ENCODE peak calls at places on chromosomes 11 and 22, in six cellular contexts. One of them, this sample, is unnamed.

GRCh38 chr11:119483341-119483880 is 60.4 kb upstream of the THY1 start:
- DNase-seq in tibial nerve: no peak
- DNase-seq in ovary: no peak
- DNase-seq in T-cell: no peak
- DNase-seq in Kasumi-1: no peak
- DNase-seq in stimulated activated CD8-positive, alpha-beta memory T cell treated with anti-CD3 and anti-CD28 coated beads, Interleukin-7, amount 100 ng/mL, for 24 hours: no peak
- DNase-seq in this sample: no peak

GRCh38 chr22:20026996-20027601 is 6.2 kb downstream of the TANGO2 start:
- DNase-seq in tibial nerve: no peak
- DNase-seq in T-cell: no peak
- DNase-seq in Kasumi-1: no peak
- DNase-seq in ovary: no peak
- DNase-seq in stimulated activated CD8-positive, alpha-beta memory T cell treated with anti-CD3 and anti-CD28 coated beads, Interleukin-7, amount 100 ng/mL, for 24 hours: no peak
- DNase-seq in this sample: no peak

GRCh38 chr11:111631666-111632039 is 29.4 kb downstream of the SIK2 start:
- DNase-seq in stimulated activated CD8-positive, alpha-beta memory T cell treated with anti-CD3 and anti-CD28 coated beads, Interleukin-7, amount 100 ng/mL, for 24 hours: no peak
- DNase-seq in Kasumi-1: no peak
- DNase-seq in ovary: no peak
- DNase-seq in tibial nerve: no peak
- DNase-seq in T-cell: no peak
- DNase-seq in this sample: no peak

GRCh38 chr11:69696749-69697488 is 6.9 kb downstream of the FGF19 start:
- DNase-seq in Kasumi-1: no peak
- DNase-seq in T-cell: no peak
- DNase-seq in stimulated activated CD8-positive, alpha-beta memory T cell treated with anti-CD3 and anti-CD28 coated beads, Interleukin-7, amount 100 ng/mL, for 24 hours: no peak
- DNase-seq in ovary: no peak
- DNase-seq in tibial nerve: no peak
- DNase-seq in this sample: no peak

GRCh38 chr11:104883342-104883741 is 14.9 kb downstream of the CASP12 start:
- DNase-seq in stimulated activated CD8-positive, alpha-beta memory T cell treated with anti-CD3 and anti-CD28 coated beads, Interleukin-7, amount 100 ng/mL, for 24 hours: no peak
- DNase-seq in T-cell: no peak
- DNase-seq in tibial nerve: no peak
- DNase-seq in Kasumi-1: no peak
- DNase-seq in ovary: no peak
- DNase-seq in this sample: no peak

GRCh38 chr11:32586576-32587190 is 3.1 kb downstream of the EIF3M start:
- DNase-seq in ovary: no peak
- DNase-seq in Kasumi-1: peak
- DNase-seq in T-cell: no peak
- DNase-seq in stimulated activated CD8-positive, alpha-beta memory T cell treated with anti-CD3 and anti-CD28 coated beads, Interleukin-7, amount 100 ng/mL, for 24 hours: no peak
- DNase-seq in tibial nerve: no peak
- DNase-seq in this sample: no peak

GRCh38 chr11:288328-289144 is at the start of gene PGGHG:
- DNase-seq in Kasumi-1: peak
- DNase-seq in T-cell: no peak
- DNase-seq in ovary: peak
- DNase-seq in tibial nerve: peak
- DNase-seq in stimulated activated CD8-positive, alpha-beta memory T cell treated with anti-CD3 and anti-CD28 coated beads, Interleukin-7, amount 100 ng/mL, for 24 hours: no peak
- DNase-seq in this sample: no peak

GRCh38 chr11:93604276-93604675 is 57.2 kb upstream of the CEP295 start:
- DNase-seq in Kasumi-1: no peak
- DNase-seq in tibial nerve: no peak
- DNase-seq in stimulated activated CD8-positive, alpha-beta memory T cell treated with anti-CD3 and anti-CD28 coated beads, Interleukin-7, amount 100 ng/mL, for 24 hours: no peak
- DNase-seq in ovary: no peak
- DNase-seq in T-cell: no peak
- DNase-seq in this sample: no peak

GRCh38 chr11:70173018-70173417 is 30.1 kb upstream of the FADD start:
- DNase-seq in stimulated activated CD8-positive, alpha-beta memory T cell treated with anti-CD3 and anti-CD28 coated beads, Interleukin-7, amount 100 ng/mL, for 24 hours: no peak
- DNase-seq in T-cell: no peak
- DNase-seq in tibial nerve: no peak
- DNase-seq in Kasumi-1: no peak
- DNase-seq in ovary: no peak
- DNase-seq in this sample: no peak

GRCh38 chr11:27507561-27508322 is 1.2 kb upstream of the LIN7C start:
- DNase-seq in ovary: no peak
- DNase-seq in stimulated activated CD8-positive, alpha-beta memory T cell treated with anti-CD3 and anti-CD28 coated beads, Interleukin-7, amount 100 ng/mL, for 24 hours: no peak
- DNase-seq in T-cell: no peak
- DNase-seq in tibial nerve: no peak
- DNase-seq in Kasumi-1: no peak
- DNase-seq in this sample: no peak

GRCh38 chr22:36366291-36366708 is 21.5 kb downstream of the MYH9 start:
- DNase-seq in tibial nerve: no peak
- DNase-seq in Kasumi-1: no peak
- DNase-seq in T-cell: no peak
- DNase-seq in ovary: no peak
- DNase-seq in stimulated activated CD8-positive, alpha-beta memory T cell treated with anti-CD3 and anti-CD28 coated beads, Interleukin-7, amount 100 ng/mL, for 24 hours: no peak
- DNase-seq in this sample: no peak

GRCh38 chr11:94926698-94927237 is 46.6 kb downstream of the CWC15 start:
- DNase-seq in ovary: peak
- DNase-seq in T-cell: no peak
- DNase-seq in Kasumi-1: peak
- DNase-seq in tibial nerve: peak
- DNase-seq in stimulated activated CD8-positive, alpha-beta memory T cell treated with anti-CD3 and anti-CD28 coated beads, Interleukin-7, amount 100 ng/mL, for 24 hours: no peak
- DNase-seq in this sample: peak

GRCh38 chr11:75792997-75793800 is 21.8 kb upstream of the UVRAG start:
- DNase-seq in Kasumi-1: no peak
- DNase-seq in stimulated activated CD8-positive, alpha-beta memory T cell treated with anti-CD3 and anti-CD28 coated beads, Interleukin-7, amount 100 ng/mL, for 24 hours: no peak
- DNase-seq in T-cell: no peak
- DNase-seq in tibial nerve: no peak
- DNase-seq in ovary: no peak
- DNase-seq in this sample: no peak

GRCh38 chr11:61146413-61146812 is 14.8 kb downstream of the VPS37C start:
- DNase-seq in Kasumi-1: no peak
- DNase-seq in tibial nerve: no peak
- DNase-seq in ovary: no peak
- DNase-seq in T-cell: no peak
- DNase-seq in stimulated activated CD8-positive, alpha-beta memory T cell treated with anti-CD3 and anti-CD28 coated beads, Interleukin-7, amount 100 ng/mL, for 24 hours: no peak
- DNase-seq in this sample: no peak

GRCh38 chr11:36006556-36006955 is 62.7 kb downstream of the LDLRAD3 start:
- DNase-seq in tibial nerve: no peak
- DNase-seq in Kasumi-1: no peak
- DNase-seq in T-cell: no peak
- DNase-seq in ovary: no peak
- DNase-seq in stimulated activated CD8-positive, alpha-beta memory T cell treated with anti-CD3 and anti-CD28 coated beads, Interleukin-7, amount 100 ng/mL, for 24 hours: no peak
- DNase-seq in this sample: no peak

GRCh38 chr11:11691296-11692141 is 69.7 kb upstream of the GALNT18 start:
- DNase-seq in stimulated activated CD8-positive, alpha-beta memory T cell treated with anti-CD3 and anti-CD28 coated beads, Interleukin-7, amount 100 ng/mL, for 24 hours: no peak
- DNase-seq in Kasumi-1: no peak
- DNase-seq in tibial nerve: no peak
- DNase-seq in T-cell: no peak
- DNase-seq in ovary: no peak
- DNase-seq in this sample: no peak

GRCh38 chr22:21698430-21699329 is 32.9 kb downstream of the PPIL2 start:
- DNase-seq in T-cell: no peak
- DNase-seq in ovary: no peak
- DNase-seq in stimulated activated CD8-positive, alpha-beta memory T cell treated with anti-CD3 and anti-CD28 coated beads, Interleukin-7, amount 100 ng/mL, for 24 hours: no peak
- DNase-seq in Kasumi-1: no peak
- DNase-seq in tibial nerve: peak
- DNase-seq in this sample: no peak

GRCh38 chr11:119447664-119448242 is 24.8 kb upstream of the THY1 start:
- DNase-seq in ovary: no peak
- DNase-seq in tibial nerve: no peak
- DNase-seq in stimulated activated CD8-positive, alpha-beta memory T cell treated with anti-CD3 and anti-CD28 coated beads, Interleukin-7, amount 100 ng/mL, for 24 hours: no peak
- DNase-seq in T-cell: no peak
- DNase-seq in Kasumi-1: no peak
- DNase-seq in this sample: no peak

GRCh38 chr11:87851234-87851633 is 324.0 kb downstream of the RAB38 start:
- DNase-seq in tibial nerve: no peak
- DNase-seq in T-cell: no peak
- DNase-seq in Kasumi-1: no peak
- DNase-seq in ovary: no peak
- DNase-seq in stimulated activated CD8-positive, alpha-beta memory T cell treated with anti-CD3 and anti-CD28 coated beads, Interleukin-7, amount 100 ng/mL, for 24 hours: no peak
- DNase-seq in this sample: no peak